ENCODE peak calls at places on chromosomes 16 and 17, in four cellular contexts. E, A, Y and N are unnamed samples. For H4K20me1, the result is how much of the 10 kb centered on the place peaks cover.

GRCh38 chr16:56606688-56607618 is 1.4 kb upstream of the MT2A start:
- DNase-seq in A (peak), E (peak), Y (no peak), N (no peak)

GRCh38 chr16:10386517-10387377 is 886 bp downstream of the ATF7IP2 start:
- DNase-seq in E (peak), A (peak), Y (no peak), N (no peak)

GRCh38 chr16:53949716-53950410 is 245.9 kb downstream of the FTO start:
- DNase-seq in E (no peak), Y (no peak), A (no peak), N (no peak)

GRCh38 chr16:3112058-3112880 is at the start of gene ZNF205:
- DNase-seq in E (peak), Y (peak), A (peak), N (no peak)

GRCh38 chr17:46020023-46020735 is 21.1 kb downstream of the STH start:
- DNase-seq in A (no peak), E (no peak), Y (no peak), N (no peak)

GRCh38 chr16:66364117-66364958 is 2.2 kb upstream of the CDH5 start:
- DNase-seq in E (peak), Y (peak), A (peak), N (no peak)

GRCh38 chr16:5058476-5058875 is 7.3 kb downstream of the C16orf89 start:
- DNase-seq in A (peak), E (peak), Y (peak), N (no peak)

GRCh38 chr16:57041182-57042156 is 50.9 kb upstream of the CPNE2 start:
- DNase-seq in E (peak), Y (no peak), A (no peak), N (peak)

GRCh38 chr17:60137731-60138130 is 12.0 kb upstream of the CA4 start:
- DNase-seq in Y (no peak), A (no peak), E (no peak), N (no peak)

GRCh38 chr17:50808413-50808812 is 27.0 kb upstream of the WFIKKN2 start:
- DNase-seq in A (no peak), E (no peak), Y (no peak), N (no peak)

GRCh38 chr17:50807014-50807413 is 28.4 kb upstream of the WFIKKN2 start:
- DNase-seq in E (peak), Y (no peak), A (no peak), N (no peak)

GRCh38 chr17:50807675-50808074 is 27.7 kb upstream of the WFIKKN2 start:
- DNase-seq in E (no peak), A (no peak), Y (no peak), N (no peak)

GRCh38 chr17:50805486-50805885 is 29.9 kb upstream of the WFIKKN2 start:
- DNase-seq in E (no peak), Y (no peak), A (no peak), N (no peak)

DNA sequence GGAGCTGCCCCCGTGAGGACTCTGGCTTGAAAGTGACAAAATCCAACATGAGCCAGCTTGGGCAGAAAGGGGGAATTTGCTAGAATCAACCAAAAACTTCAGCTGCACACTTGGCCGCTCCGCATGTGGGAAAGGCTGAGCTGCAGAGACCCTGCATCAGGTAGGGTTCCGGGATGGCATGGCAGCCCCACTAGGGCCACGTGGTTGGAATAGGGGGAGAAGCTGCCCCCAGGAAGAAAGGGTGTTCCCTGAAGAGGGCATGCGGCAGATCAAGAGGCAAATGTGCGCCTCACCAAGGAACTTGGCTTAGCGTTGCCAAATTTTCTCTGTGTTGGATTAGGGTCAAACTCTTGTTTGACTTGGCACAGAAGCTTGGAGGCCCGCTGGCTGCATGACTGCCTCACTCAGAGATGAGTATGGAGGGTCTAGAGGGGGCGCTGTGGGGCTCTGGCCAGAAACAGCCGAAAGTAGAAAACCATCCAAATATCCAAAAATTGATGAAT is 29.2 kb upstream of the WFIKKN2 start:
- DNase-seq in A (no peak), Y (peak), E (no peak), N (no peak)
- TF ChIP-seq CTCF in A (no peak), Y (peak), E (peak), N (no peak)

GRCh38 chr17:17564323-17564722 is 27.2 kb downstream of the PEMT start:
- DNase-seq in E (no peak), Y (no peak), A (no peak), N (no peak)
- H4K20me1 ChIP-seq in E (under half), Y (under half), A (under half), N (under half)

DNA sequence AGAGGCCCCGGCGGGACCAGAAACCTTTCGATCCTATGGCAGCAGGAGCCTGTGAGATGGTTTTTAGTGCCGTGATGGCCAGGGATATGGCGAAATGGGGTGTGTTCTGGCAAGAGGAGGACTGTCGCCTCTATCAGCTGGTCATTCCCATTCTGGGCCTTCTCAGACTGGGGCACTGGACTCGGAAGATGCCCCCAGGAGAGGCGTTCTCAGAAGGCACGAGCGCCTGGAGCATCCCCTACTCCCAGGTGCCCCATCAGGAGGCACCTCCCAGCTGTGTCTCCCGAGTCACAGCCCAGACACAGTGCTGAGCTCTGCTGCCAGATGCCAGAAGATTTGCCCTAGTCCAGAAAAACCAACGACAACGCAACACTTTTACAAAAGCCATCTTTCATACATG is 54.6 kb upstream of the ENDOV start:
- DNase-seq in E (no peak), Y (no peak), A (no peak), N (no peak)
- TF ChIP-seq CTCF in E (no peak), Y (no peak), A (no peak), N (no peak)

GRCh38 chr17:78818152-78818846 is 22.3 kb downstream of the USP36 start:
- DNase-seq in Y (no peak), E (no peak), A (no peak), N (no peak)
- H4K20me1 ChIP-seq in Y (under half), E (under half), A (under half), N (under half)